ENCODE peak calls at places on chromosomes 5 and 9, in six cellular contexts. One of them, this sample, is unnamed.

GRCh38 chr5:78003914-78004313 is 227.8 kb upstream of the TBCA start:
- DNase-seq in endothelial cell of umbilical vein: no peak
- DNase-seq in A549: no peak
- DNase-seq in HepG2: no peak
- DNase-seq in H1: no peak
- DNase-seq in K562: no peak
- DNase-seq in this sample: no peak

GRCh38 chr9:81314525-81314924 is 374.8 kb downstream of the TLE1 start:
- DNase-seq in H1: no peak
- DNase-seq in endothelial cell of umbilical vein: no peak
- DNase-seq in HepG2: no peak
- DNase-seq in A549: peak; percentile 9
- DNase-seq in K562: no peak
- DNase-seq in this sample: no peak

GRCh38 chr5:82349651-82350050 is 71.5 kb upstream of the RPS23 start:
- DNase-seq in K562: peak; percentile 57
- DNase-seq in A549: peak; percentile 16
- DNase-seq in HepG2: no peak
- DNase-seq in H1: peak; percentile 33
- DNase-seq in endothelial cell of umbilical vein: no peak
- DNase-seq in this sample: peak; percentile 79

GRCh38 chr9:136659861-136660784 is 2.6 kb upstream of the EGFL7 start:
- DNase-seq in HepG2: no peak
- DNase-seq in H1: no peak
- DNase-seq in A549: no peak
- DNase-seq in endothelial cell of umbilical vein: peak; percentile 15
- DNase-seq in K562: no peak
- DNase-seq in this sample: no peak

GRCh38 chr9:109331353-109331752 is 10.5 kb upstream of the EPB41L4B start:
- DNase-seq in HepG2: no peak
- DNase-seq in A549: no peak
- DNase-seq in K562: no peak
- DNase-seq in H1: no peak
- DNase-seq in endothelial cell of umbilical vein: no peak
- DNase-seq in this sample: no peak

GRCh38 chr9:70030156-70030555 is 13.5 kb upstream of the MAMDC2 start:
- DNase-seq in K562: no peak
- DNase-seq in HepG2: no peak
- DNase-seq in endothelial cell of umbilical vein: peak; percentile 39
- DNase-seq in A549: no peak
- DNase-seq in H1: no peak
- DNase-seq in this sample: no peak

GRCh38 chr5:158929579-158930233 is 170.0 kb downstream of the EBF1 start:
- DNase-seq in A549: no peak
- DNase-seq in K562: no peak
- DNase-seq in H1: no peak
- DNase-seq in endothelial cell of umbilical vein: no peak
- DNase-seq in HepG2: no peak
- DNase-seq in this sample: no peak

GRCh38 chr5:176639981-176640380 is 7.3 kb upstream of the TSPAN17 start:
- DNase-seq in A549: no peak
- DNase-seq in K562: no peak
- DNase-seq in HepG2: no peak
- DNase-seq in endothelial cell of umbilical vein: no peak
- DNase-seq in H1: no peak
- DNase-seq in this sample: no peak

GRCh38 chr9:71783120-71783523 is 14.8 kb upstream of the CEMIP2 start:
- DNase-seq in HepG2: peak; percentile 45
- DNase-seq in endothelial cell of umbilical vein: no peak
- DNase-seq in A549: peak; percentile 49
- DNase-seq in K562: no peak
- DNase-seq in H1: no peak
- DNase-seq in this sample: no peak

GRCh38 chr5:1519631-1520141 is 4.1 kb downstream of the LPCAT1 start:
- DNase-seq in H1: no peak
- DNase-seq in K562: no peak
- DNase-seq in HepG2: no peak
- DNase-seq in A549: no peak
- DNase-seq in endothelial cell of umbilical vein: no peak
- DNase-seq in this sample: no peak

GRCh38 chr5:73338201-73339126 is 110.1 kb downstream of the FOXD1 start:
- DNase-seq in A549: no peak
- DNase-seq in H1: no peak
- DNase-seq in endothelial cell of umbilical vein: no peak
- DNase-seq in HepG2: peak; percentile 3
- DNase-seq in K562: no peak
- DNase-seq in this sample: no peak

GRCh38 chr9:9061599-9061998 is 1262.0 kb upstream of the DMAC1 start:
- DNase-seq in HepG2: peak; percentile 30
- DNase-seq in K562: no peak
- DNase-seq in A549: no peak
- DNase-seq in endothelial cell of umbilical vein: no peak
- DNase-seq in H1: no peak
- DNase-seq in this sample: no peak

GRCh38 chr9:131661954-131662621 is 77.8 kb downstream of the RAPGEF1 start:
- DNase-seq in H1: no peak
- DNase-seq in HepG2: no peak
- DNase-seq in A549: no peak
- DNase-seq in K562: peak; percentile 53
- DNase-seq in endothelial cell of umbilical vein: peak; percentile 41
- DNase-seq in this sample: no peak

GRCh38 chr9:113584728-113585442 is 121.4 kb downstream of the RGS3 start:
- DNase-seq in K562: no peak
- DNase-seq in HepG2: no peak
- DNase-seq in endothelial cell of umbilical vein: no peak
- DNase-seq in A549: no peak
- DNase-seq in H1: no peak
- DNase-seq in this sample: no peak

GRCh38 chr9:93262537-93263310 is 78.8 kb downstream of the WNK2 start:
- DNase-seq in A549: no peak
- DNase-seq in endothelial cell of umbilical vein: no peak
- DNase-seq in H1: no peak
- DNase-seq in HepG2: no peak
- DNase-seq in K562: peak; percentile 10
- DNase-seq in this sample: peak; percentile 12

GRCh38 chr5:94618029-94618492 is 343 bp downstream of the KIAA0825 start:
- DNase-seq in K562: peak; percentile 46
- DNase-seq in H1: no peak
- DNase-seq in A549: peak; percentile 72
- DNase-seq in HepG2: peak; percentile 35
- DNase-seq in endothelial cell of umbilical vein: peak; percentile 78
- DNase-seq in this sample: peak; percentile 26

GRCh38 chr5:154885438-154885837 is 27.0 kb downstream of the CNOT8 start:
- DNase-seq in HepG2: no peak
- DNase-seq in H1: no peak
- DNase-seq in endothelial cell of umbilical vein: no peak
- DNase-seq in K562: no peak
- DNase-seq in A549: no peak
- DNase-seq in this sample: no peak

GRCh38 chr5:124157320-124157719 is 589.1 kb downstream of the ZNF608 start:
- DNase-seq in endothelial cell of umbilical vein: peak; percentile 38
- DNase-seq in H1: no peak
- DNase-seq in HepG2: no peak
- DNase-seq in A549: no peak
- DNase-seq in K562: no peak
- DNase-seq in this sample: no peak

GRCh38 chr5:178416206-178416882 is 173.8 kb downstream of the COL23A1 start:
- DNase-seq in A549: no peak
- DNase-seq in K562: no peak
- DNase-seq in HepG2: no peak
- DNase-seq in endothelial cell of umbilical vein: no peak
- DNase-seq in H1: no peak
- DNase-seq in this sample: no peak

GRCh38 chr5:89313804-89314588 is 431.0 kb upstream of the MEF2C start:
- DNase-seq in K562: peak; percentile 15
- DNase-seq in HepG2: no peak
- DNase-seq in H1: no peak
- DNase-seq in A549: no peak
- DNase-seq in endothelial cell of umbilical vein: peak; percentile 70
- DNase-seq in this sample: no peak

GRCh38 chr5:64606926-64607325 is 83.4 kb upstream of the SHISAL2B start:
- DNase-seq in HepG2: no peak
- DNase-seq in endothelial cell of umbilical vein: no peak
- DNase-seq in A549: no peak
- DNase-seq in K562: no peak
- DNase-seq in H1: no peak
- DNase-seq in this sample: no peak

GRCh38 chr9:121652037-121652837 is 803 bp downstream of the DAB2IP start:
- DNase-seq in K562: no peak
- DNase-seq in HepG2: no peak
- DNase-seq in A549: no peak
- DNase-seq in H1: no peak
- DNase-seq in endothelial cell of umbilical vein: peak; percentile 47
- DNase-seq in this sample: peak; percentile 36

GRCh38 chr9:127185931-127186781 is 63.7 kb upstream of the ANGPTL2 start:
- DNase-seq in endothelial cell of umbilical vein: peak; percentile 77
- DNase-seq in HepG2: peak; percentile 20
- DNase-seq in H1: no peak
- DNase-seq in A549: no peak
- DNase-seq in K562: no peak
- DNase-seq in this sample: no peak

GRCh38 chr9:4090491-4090890 is 209.4 kb downstream of the GLIS3 start:
- DNase-seq in A549: peak; percentile 31
- DNase-seq in H1: no peak
- DNase-seq in K562: no peak
- DNase-seq in HepG2: no peak
- DNase-seq in endothelial cell of umbilical vein: no peak
- DNase-seq in this sample: no peak

GRCh38 chr5:181188700-181189362 is 16.2 kb downstream of the TRIM7 start:
- DNase-seq in endothelial cell of umbilical vein: peak; percentile 86
- DNase-seq in A549: peak; percentile 91
- DNase-seq in H1: no peak
- DNase-seq in K562: no peak
- DNase-seq in HepG2: peak; percentile 57
- DNase-seq in this sample: peak; percentile 78

GRCh38 chr5:99553411-99553810 is 624.6 kb upstream of the CHD1 start:
- DNase-seq in endothelial cell of umbilical vein: no peak
- DNase-seq in HepG2: no peak
- DNase-seq in K562: no peak
- DNase-seq in A549: no peak
- DNase-seq in H1: no peak
- DNase-seq in this sample: no peak

GRCh38 chr5:136098171-136098570 is 34.5 kb upstream of the SMAD5 start:
- DNase-seq in endothelial cell of umbilical vein: no peak
- DNase-seq in H1: no peak
- DNase-seq in K562: no peak
- DNase-seq in HepG2: no peak
- DNase-seq in A549: no peak
- DNase-seq in this sample: no peak

GRCh38 chr9:93645149-93645889 is 68.9 kb downstream of the PHF2 start:
- DNase-seq in endothelial cell of umbilical vein: no peak
- DNase-seq in K562: no peak
- DNase-seq in A549: no peak
- DNase-seq in H1: no peak
- DNase-seq in HepG2: no peak
- DNase-seq in this sample: no peak

GRCh38 chr5:112878760-112879159 is 17.7 kb downstream of the SRP19 start:
- DNase-seq in HepG2: no peak
- DNase-seq in A549: no peak
- DNase-seq in H1: no peak
- DNase-seq in K562: peak; percentile 38
- DNase-seq in endothelial cell of umbilical vein: peak; percentile 10
- DNase-seq in this sample: no peak

GRCh38 chr5:36607114-36607561 is 732 bp downstream of the SLC1A3 start:
- DNase-seq in HepG2: no peak
- DNase-seq in endothelial cell of umbilical vein: no peak
- DNase-seq in K562: no peak
- DNase-seq in H1: no peak
- DNase-seq in A549: peak; percentile 7
- DNase-seq in this sample: no peak
- TF ChIP-seq JUN in HepG2: no peak
- TF ChIP-seq JUN in endothelial cell of umbilical vein: no peak
- TF ChIP-seq JUN in K562: no peak
- TF ChIP-seq JUN in H1: no peak
- TF ChIP-seq JUN in A549: no peak
- TF ChIP-seq JUN in this sample: no peak

DNA sequence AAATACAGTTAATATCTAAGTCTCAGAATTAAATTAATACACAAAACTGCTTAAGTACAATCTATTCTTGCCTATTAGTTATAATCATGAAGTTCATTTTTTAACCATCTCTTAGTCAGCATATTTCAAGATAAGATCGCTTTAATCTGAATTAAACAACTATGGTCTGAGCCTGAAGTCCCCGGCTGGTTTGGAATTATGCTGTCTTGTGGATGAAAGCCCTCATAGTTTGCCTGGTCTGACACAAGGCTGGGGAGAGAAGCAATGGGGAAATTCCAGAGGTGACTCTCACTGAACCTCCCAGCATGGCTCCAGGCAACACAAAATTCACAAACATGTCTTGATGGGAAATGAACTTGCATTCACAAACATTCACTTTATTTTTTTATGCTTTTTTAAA is 28.0 kb upstream of the GRAMD2B start:
- DNase-seq in H1: no peak
- DNase-seq in K562: no peak
- DNase-seq in A549: no peak
- DNase-seq in endothelial cell of umbilical vein: no peak
- DNase-seq in HepG2: no peak
- DNase-seq in this sample: no peak
- TF ChIP-seq JUN in H1: no peak
- TF ChIP-seq JUN in K562: no peak
- TF ChIP-seq JUN in A549: no peak
- TF ChIP-seq JUN in endothelial cell of umbilical vein: no peak
- TF ChIP-seq JUN in HepG2: no peak
- TF ChIP-seq JUN in this sample: no peak

GRCh38 chr9:124347206-124347967 is 67.9 kb downstream of the PSMB7 start:
- DNase-seq in K562: no peak
- DNase-seq in H1: no peak
- DNase-seq in endothelial cell of umbilical vein: no peak
- DNase-seq in HepG2: no peak
- DNase-seq in A549: no peak
- DNase-seq in this sample: no peak

GRCh38 chr9:124345751-124346281 is 69.4 kb downstream of the PSMB7 start:
- DNase-seq in endothelial cell of umbilical vein: no peak
- DNase-seq in A549: no peak
- DNase-seq in K562: no peak
- DNase-seq in H1: no peak
- DNase-seq in HepG2: no peak
- DNase-seq in this sample: no peak

GRCh38 chr9:124347968-124348358 is 67.3 kb downstream of the PSMB7 start:
- DNase-seq in endothelial cell of umbilical vein: no peak
- DNase-seq in HepG2: no peak
- DNase-seq in H1: no peak
- DNase-seq in A549: no peak
- DNase-seq in K562: no peak
- DNase-seq in this sample: no peak

GRCh38 chr9:124345063-124345462 is 70.2 kb downstream of the PSMB7 start:
- DNase-seq in endothelial cell of umbilical vein: no peak
- DNase-seq in A549: no peak
- DNase-seq in HepG2: no peak
- DNase-seq in K562: no peak
- DNase-seq in H1: no peak
- DNase-seq in this sample: no peak

GRCh38 chr9:124346347-124347163 is 68.7 kb downstream of the PSMB7 start:
- DNase-seq in HepG2: no peak
- DNase-seq in endothelial cell of umbilical vein: no peak
- DNase-seq in A549: no peak
- DNase-seq in H1: no peak
- DNase-seq in K562: no peak
- DNase-seq in this sample: no peak
- TF ChIP-seq JUN in HepG2: no peak
- TF ChIP-seq JUN in endothelial cell of umbilical vein: no peak
- TF ChIP-seq JUN in A549: no peak
- TF ChIP-seq JUN in H1: no peak
- TF ChIP-seq JUN in K562: no peak
- TF ChIP-seq JUN in this sample: no peak

GRCh38 chr5:57692582-57693487 is 210.2 kb upstream of the ACTBL2 start:
- DNase-seq in HepG2: peak; percentile 92
- DNase-seq in H1: peak; percentile 33
- DNase-seq in K562: peak; percentile 61
- DNase-seq in A549: peak; percentile 93
- DNase-seq in endothelial cell of umbilical vein: peak; percentile 90
- DNase-seq in this sample: peak; percentile 21
- TF ChIP-seq JUN in HepG2: peak; percentile 98
- TF ChIP-seq JUN in H1: peak; percentile 86
- TF ChIP-seq JUN in K562: peak; percentile 99
- TF ChIP-seq JUN in A549: peak; percentile 67
- TF ChIP-seq JUN in endothelial cell of umbilical vein: peak; percentile 100
- TF ChIP-seq JUN in this sample: no peak

This sample was measured in WTC11.